ENCODE peak calls at places on chromosomes 4 and X, in eight cellular contexts. R is progenitor cell of endocrine pancreas, U is cardiac muscle cell, P is PC-3, M is tibial nerve, Z is Calu3, J is right atrium auricular region, E is HFF-Myc. Y is an unnamed sample.

GRCh38 chr4:81052119-81053068 is 21.9 kb downstream of the BMP3 start:
- DNase-seq in J (no peak), R (peak; percentile 68), P (peak; percentile 74), E (peak; percentile 32), M (peak; percentile 48), U (peak; percentile 85), Z (peak; percentile 72), Y (peak; percentile 38)

GRCh38 chr4:176030391-176030790 is 35.2 kb upstream of the WDR17 start:
- DNase-seq in M (no peak), U (no peak), E (no peak), P (no peak), J (no peak), Z (no peak), R (no peak), Y (no peak)

GRCh38 chrX:153564047-153564606 is 34.8 kb downstream of the CCNQ start:
- DNase-seq in J (no peak), U (no peak), Z (no peak), E (no peak), P (no peak), R (no peak), M (no peak), Y (no peak)

GRCh38 chr4:99723555-99724450 is 66.2 kb upstream of the C4orf54 start:
- DNase-seq in Z (peak; percentile 31), P (peak; percentile 75), U (no peak), J (peak; percentile 68), M (no peak), R (no peak), E (peak; percentile 14), Y (no peak)

GRCh38 chr4:94621491-94622080 is 136.2 kb upstream of the BMPR1B start:
- DNase-seq in M (no peak), E (no peak), P (peak; percentile 67), U (peak; percentile 53), R (no peak), J (no peak), Z (peak; percentile 27), Y (no peak)

GRCh38 chr4:76088719-76089118 is 14.2 kb downstream of the ART3 start:
- DNase-seq in R (no peak), E (no peak), U (no peak), J (no peak), Z (no peak), M (no peak), P (no peak), Y (no peak)

GRCh38 chr4:2843909-2844584 is 403 bp downstream of the ADD1 start:
- DNase-seq in U (peak; percentile 78), E (no peak), M (no peak), Z (peak; percentile 27), R (peak; percentile 51), P (peak; percentile 6), J (peak; percentile 66), Y (no peak)

GRCh38 chr4:53592686-53593641 is 1.7 kb upstream of the LNX1 start:
- DNase-seq in U (peak; percentile 32), R (peak; percentile 43), Z (peak; percentile 66), J (peak; percentile 68), P (no peak), M (no peak), E (no peak), Y (no peak)

GRCh38 chrX:16319929-16320328 is 152.6 kb downstream of the MAGEB17 start:
- DNase-seq in R (no peak), U (no peak), J (no peak), M (no peak), E (no peak), Z (no peak), P (no peak), Y (no peak)

GRCh38 chrX:150052226-150052625 is 113.9 kb upstream of the EOLA2 start:
- DNase-seq in U (no peak), P (peak; percentile 20), Z (no peak), J (no peak), M (no peak), E (no peak), R (no peak), Y (no peak)

DNA sequence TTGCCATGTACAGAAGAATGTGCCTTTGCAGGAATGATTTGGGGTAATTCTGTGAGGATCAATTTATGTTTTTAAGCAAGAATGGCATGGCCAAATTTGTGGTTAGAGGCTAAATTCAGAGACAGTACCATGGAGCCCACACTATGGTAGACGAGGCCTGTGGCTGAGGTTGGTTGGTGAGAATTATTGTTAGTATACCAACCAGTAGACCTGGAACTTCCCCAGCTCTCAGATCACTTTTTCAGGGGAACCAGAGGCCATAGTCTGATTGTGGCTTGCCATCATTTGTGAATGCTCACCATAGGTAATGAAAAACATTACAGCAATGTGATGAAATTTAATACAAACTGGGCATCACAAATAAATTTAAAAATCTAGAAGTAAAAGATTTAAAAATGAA is 56.3 kb downstream of the SHISA3 start:
- DNase-seq in U (no peak), M (no peak), Z (no peak), E (no peak), J (no peak), R (no peak), P (no peak), Y (no peak)
- TF ChIP-seq CTCF in U (no peak), M (no peak), Z (no peak), E (no peak), J (no peak), R (no peak), P (no peak), Y (no peak)

GRCh38 chrX:19889582-19890342 is 2.4 kb upstream of the SH3KBP1 start:
- DNase-seq in J (no peak), P (peak; percentile 72), U (peak; percentile 47), M (no peak), R (no peak), Z (peak; percentile 7), E (no peak), Y (peak; percentile 55)
- TF ChIP-seq CTCF in J (no peak), P (no peak), U (peak; percentile 14), M (no peak), R (no peak), Z (no peak), E (no peak), Y (no peak)

DNA sequence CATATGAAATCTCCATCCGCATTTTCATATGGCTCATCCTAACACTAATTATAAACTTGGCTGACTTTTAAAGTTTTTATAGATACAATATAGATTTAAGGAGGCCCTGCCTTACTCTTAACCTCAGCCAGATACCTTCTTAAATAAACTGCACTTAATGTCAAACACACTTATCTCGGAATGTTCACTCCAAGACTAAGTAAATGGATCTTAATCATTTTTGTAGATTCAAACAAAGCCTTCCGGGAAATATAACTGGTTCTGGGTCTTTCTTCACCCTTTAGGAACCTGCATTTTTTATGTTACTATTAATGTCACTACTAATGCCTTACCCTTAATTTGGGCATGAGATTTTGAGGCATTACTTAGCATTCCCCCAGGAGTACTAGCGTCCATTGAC is 43.7 kb upstream of the NDP start:
- DNase-seq in M (no peak), U (no peak), E (no peak), Z (no peak), R (no peak), J (no peak), P (no peak), Y (no peak)
- TF ChIP-seq CTCF in M (no peak), U (no peak), E (no peak), Z (no peak), R (no peak), J (no peak), P (no peak), Y (no peak)

DNA sequence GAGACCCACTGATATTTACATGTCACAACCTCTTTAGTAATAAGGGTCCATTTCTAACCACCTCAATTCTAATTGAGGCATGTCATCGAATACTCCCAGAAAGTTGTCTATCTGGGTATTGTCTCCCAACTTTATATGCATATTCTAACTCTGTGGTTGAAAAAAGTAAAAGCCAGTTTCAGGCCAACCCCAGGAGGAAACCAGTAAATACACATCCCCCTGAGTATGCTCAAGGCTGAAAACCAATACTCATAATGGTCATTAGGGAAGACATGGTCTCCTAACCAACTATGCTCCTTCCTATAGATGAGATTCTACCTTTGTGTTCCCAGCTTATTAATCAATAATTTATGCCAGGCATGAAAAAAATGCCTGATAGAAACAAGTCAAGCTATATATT is 96.6 kb downstream of the SH3KBP1 start:
- DNase-seq in U (no peak), P (no peak), J (no peak), Z (no peak), M (no peak), R (no peak), E (no peak), Y (no peak)
- TF ChIP-seq CTCF in U (no peak), P (no peak), J (no peak), Z (no peak), M (no peak), R (no peak), E (no peak), Y (no peak)

Y was measured in mesothelial cell of epicardium.